ENCODE peak calls at places on chromosomes 12 and 14, in four cellular contexts. E, W, A and P are unnamed samples.
A peak's percentile ranks its signal among the peaks of the same experiment; 100 is the strongest.

GRCh38 chr14:78598046-78598652 is 428.0 kb downstream of the NRXN3 start:
- DNase-seq in E (peak; percentile 68), W (peak; percentile 64), A (no peak), P (no peak)

GRCh38 chr12:100992194-100992593 is 197.6 kb downstream of the ANO4 start:
- DNase-seq in E (no peak), W (no peak), A (no peak), P (no peak)

GRCh38 chr14:99758121-99758871 is 34.9 kb upstream of the EML1 start:
- DNase-seq in E (no peak), W (no peak), A (no peak), P (no peak)

GRCh38 chr14:76937181-76938091 is 91.1 kb downstream of the IRF2BPL start:
- DNase-seq in E (peak; percentile 79), W (no peak), A (no peak), P (no peak)

GRCh38 chr14:69582829-69583228 is 8.2 kb upstream of the CCDC177 start:
- DNase-seq in E (no peak), W (no peak), A (no peak), P (no peak)

GRCh38 chr12:14948672-14949071 is 10.3 kb upstream of the ERP27 start:
- DNase-seq in E (no peak), W (peak; percentile 70), A (peak; percentile 27), P (no peak)

GRCh38 chr14:61417141-61417540 is 95.8 kb downstream of the PRKCH start:
- DNase-seq in E (no peak), W (no peak), A (no peak), P (no peak)

GRCh38 chr12:111886662-111887545 is 44.9 kb downstream of the MAPKAPK5 start:
- DNase-seq in E (no peak), W (no peak), A (no peak), P (no peak)

GRCh38 chr14:55671641-55672040 is 91.6 kb downstream of the KTN1 start:
- DNase-seq in E (no peak), W (no peak), A (no peak), P (no peak)